ENCODE peak calls at places on chromosomes 11 and 22, in eight cellular contexts. One of them, this sample, is unnamed.

GRCh38 chr22:38272373-38273134 is at the start of gene TMEM184B:
- DNase-seq in CD4-positive, CD25-positive, alpha-beta regulatory T cell: peak; percentile 87
- DNase-seq in IMR-90: peak; percentile 58
- DNase-seq in A549: peak; percentile 55
- DNase-seq in ovary: peak; percentile 88
- DNase-seq in right lobe of liver: peak; percentile 86
- DNase-seq in vagina: no peak
- DNase-seq in GM23248: peak; percentile 89
- DNase-seq in this sample: peak; percentile 84

GRCh38 chr22:46974631-46975585 is 212.5 kb downstream of the TBC1D22A start:
- DNase-seq in IMR-90: no peak
- DNase-seq in vagina: no peak
- DNase-seq in A549: no peak
- DNase-seq in ovary: no peak
- DNase-seq in GM23248: no peak
- DNase-seq in right lobe of liver: no peak
- DNase-seq in CD4-positive, CD25-positive, alpha-beta regulatory T cell: no peak
- DNase-seq in this sample: no peak

GRCh38 chr22:21760640-21761039 is 25.0 kb upstream of the YPEL1 start:
- DNase-seq in ovary: no peak
- DNase-seq in IMR-90: peak; percentile 98
- DNase-seq in A549: no peak
- DNase-seq in GM23248: peak; percentile 46
- DNase-seq in right lobe of liver: no peak
- DNase-seq in CD4-positive, CD25-positive, alpha-beta regulatory T cell: no peak
- DNase-seq in vagina: no peak
- DNase-seq in this sample: no peak

GRCh38 chr11:27468643-27469332 is 3.8 kb downstream of the LGR4 start:
- DNase-seq in vagina: no peak
- DNase-seq in ovary: no peak
- DNase-seq in CD4-positive, CD25-positive, alpha-beta regulatory T cell: no peak
- DNase-seq in GM23248: peak; percentile 88
- DNase-seq in right lobe of liver: no peak
- DNase-seq in A549: peak; percentile 49
- DNase-seq in IMR-90: peak; percentile 29
- DNase-seq in this sample: no peak

GRCh38 chr22:19853879-19854777 is 546 bp downstream of the GNB1L start:
- DNase-seq in GM23248: peak; percentile 31
- DNase-seq in vagina: peak; percentile 90
- DNase-seq in CD4-positive, CD25-positive, alpha-beta regulatory T cell: peak; percentile 19
- DNase-seq in A549: no peak
- DNase-seq in IMR-90: no peak
- DNase-seq in right lobe of liver: peak; percentile 26
- DNase-seq in ovary: peak; percentile 44
- DNase-seq in this sample: peak; percentile 46

GRCh38 chr11:126790550-126790981 is 210.0 kb downstream of the KIRREL3 start:
- DNase-seq in CD4-positive, CD25-positive, alpha-beta regulatory T cell: no peak
- DNase-seq in right lobe of liver: no peak
- DNase-seq in IMR-90: peak; percentile 98
- DNase-seq in GM23248: peak; percentile 97
- DNase-seq in A549: peak; percentile 63
- DNase-seq in ovary: no peak
- DNase-seq in vagina: no peak
- DNase-seq in this sample: no peak

GRCh38 chr11:67245046-67245445 is 21.2 kb upstream of the GRK2 start:
- DNase-seq in ovary: no peak
- DNase-seq in GM23248: no peak
- DNase-seq in IMR-90: no peak
- DNase-seq in vagina: no peak
- DNase-seq in A549: no peak
- DNase-seq in CD4-positive, CD25-positive, alpha-beta regulatory T cell: no peak
- DNase-seq in right lobe of liver: no peak
- DNase-seq in this sample: no peak

GRCh38 chr22:46239261-46240048 is 10.6 kb downstream of the CDPF1 start:
- DNase-seq in right lobe of liver: no peak
- DNase-seq in CD4-positive, CD25-positive, alpha-beta regulatory T cell: no peak
- DNase-seq in IMR-90: no peak
- DNase-seq in ovary: no peak
- DNase-seq in A549: no peak
- DNase-seq in GM23248: no peak
- DNase-seq in vagina: no peak
- DNase-seq in this sample: no peak

GRCh38 chr11:2098691-2099522 is 40.3 kb downstream of the IGF2 start:
- DNase-seq in GM23248: no peak
- DNase-seq in vagina: no peak
- DNase-seq in CD4-positive, CD25-positive, alpha-beta regulatory T cell: no peak
- DNase-seq in right lobe of liver: peak; percentile 20
- DNase-seq in IMR-90: no peak
- DNase-seq in ovary: peak; percentile 51
- DNase-seq in A549: no peak
- DNase-seq in this sample: no peak

GRCh38 chr11:19967796-19968195 is 192.5 kb downstream of the DBX1 start:
- DNase-seq in ovary: no peak
- DNase-seq in GM23248: no peak
- DNase-seq in A549: no peak
- DNase-seq in right lobe of liver: no peak
- DNase-seq in vagina: no peak
- DNase-seq in IMR-90: no peak
- DNase-seq in CD4-positive, CD25-positive, alpha-beta regulatory T cell: no peak
- DNase-seq in this sample: no peak

GRCh38 chr11:117438371-117439000 is 110.8 kb downstream of the CEP164 start:
- DNase-seq in ovary: no peak
- DNase-seq in A549: no peak
- DNase-seq in right lobe of liver: no peak
- DNase-seq in CD4-positive, CD25-positive, alpha-beta regulatory T cell: no peak
- DNase-seq in GM23248: no peak
- DNase-seq in vagina: no peak
- DNase-seq in IMR-90: peak; percentile 26
- DNase-seq in this sample: no peak

GRCh38 chr22:35733036-35733435 is 15.4 kb downstream of the APOL5 start:
- DNase-seq in right lobe of liver: no peak
- DNase-seq in IMR-90: no peak
- DNase-seq in vagina: peak; percentile 60
- DNase-seq in ovary: peak; percentile 18
- DNase-seq in GM23248: no peak
- DNase-seq in A549: no peak
- DNase-seq in CD4-positive, CD25-positive, alpha-beta regulatory T cell: no peak
- DNase-seq in this sample: no peak

GRCh38 chr11:60970369-60970774 is 1.1 kb upstream of the CD6 start:
- DNase-seq in GM23248: peak; percentile 69
- DNase-seq in IMR-90: peak; percentile 29
- DNase-seq in right lobe of liver: peak; percentile 63
- DNase-seq in A549: peak; percentile 38
- DNase-seq in vagina: no peak
- DNase-seq in ovary: peak; percentile 73
- DNase-seq in CD4-positive, CD25-positive, alpha-beta regulatory T cell: peak; percentile 79
- DNase-seq in this sample: peak; percentile 69

GRCh38 chr11:110091995-110092576 is 1.1 kb upstream of the ZC3H12C start:
- DNase-seq in vagina: no peak
- DNase-seq in GM23248: peak; percentile 40
- DNase-seq in right lobe of liver: no peak
- DNase-seq in CD4-positive, CD25-positive, alpha-beta regulatory T cell: no peak
- DNase-seq in A549: no peak
- DNase-seq in IMR-90: no peak
- DNase-seq in ovary: no peak
- DNase-seq in this sample: no peak

GRCh38 chr11:43676933-43677332 is 3.6 kb upstream of the HSD17B12 start:
- DNase-seq in vagina: no peak
- DNase-seq in right lobe of liver: no peak
- DNase-seq in CD4-positive, CD25-positive, alpha-beta regulatory T cell: no peak
- DNase-seq in ovary: no peak
- DNase-seq in GM23248: no peak
- DNase-seq in IMR-90: no peak
- DNase-seq in A549: no peak
- DNase-seq in this sample: no peak

GRCh38 chr22:31378123-31378522 is 21.3 kb upstream of the DRG1 start:
- DNase-seq in right lobe of liver: no peak
- DNase-seq in ovary: no peak
- DNase-seq in IMR-90: peak; percentile 31
- DNase-seq in vagina: no peak
- DNase-seq in A549: no peak
- DNase-seq in CD4-positive, CD25-positive, alpha-beta regulatory T cell: no peak
- DNase-seq in GM23248: peak; percentile 6
- DNase-seq in this sample: peak; percentile 46

GRCh38 chr11:58927393-58928081 is 11.8 kb upstream of the GLYATL1 start:
- DNase-seq in CD4-positive, CD25-positive, alpha-beta regulatory T cell: peak; percentile 8
- DNase-seq in A549: no peak
- DNase-seq in GM23248: peak; percentile 19
- DNase-seq in ovary: no peak
- DNase-seq in IMR-90: peak; percentile 29
- DNase-seq in right lobe of liver: peak; percentile 76
- DNase-seq in vagina: no peak
- DNase-seq in this sample: peak; percentile 6

GRCh38 chr11:17600316-17601205 is 53.5 kb downstream of the OTOG start:
- DNase-seq in CD4-positive, CD25-positive, alpha-beta regulatory T cell: no peak
- DNase-seq in IMR-90: no peak
- DNase-seq in vagina: no peak
- DNase-seq in ovary: no peak
- DNase-seq in GM23248: no peak
- DNase-seq in A549: no peak
- DNase-seq in right lobe of liver: no peak
- DNase-seq in this sample: no peak

GRCh38 chr11:64868904-64869570 is 9.4 kb downstream of the EHD1 start:
- DNase-seq in CD4-positive, CD25-positive, alpha-beta regulatory T cell: no peak
- DNase-seq in ovary: peak; percentile 71
- DNase-seq in vagina: no peak
- DNase-seq in right lobe of liver: no peak
- DNase-seq in GM23248: peak; percentile 92
- DNase-seq in IMR-90: peak; percentile 94
- DNase-seq in A549: peak; percentile 60
- DNase-seq in this sample: no peak

GRCh38 chr11:45391168-45391850 is 105.2 kb upstream of the SYT13 start:
- DNase-seq in CD4-positive, CD25-positive, alpha-beta regulatory T cell: no peak
- DNase-seq in IMR-90: no peak
- DNase-seq in vagina: no peak
- DNase-seq in A549: no peak
- DNase-seq in ovary: no peak
- DNase-seq in GM23248: no peak
- DNase-seq in right lobe of liver: no peak
- DNase-seq in this sample: no peak

GRCh38 chr11:127804775-127805446 is 782.4 kb downstream of the ETS1 start:
- DNase-seq in CD4-positive, CD25-positive, alpha-beta regulatory T cell: no peak
- DNase-seq in GM23248: no peak
- DNase-seq in vagina: no peak
- DNase-seq in right lobe of liver: no peak
- DNase-seq in ovary: no peak
- DNase-seq in IMR-90: no peak
- DNase-seq in A549: no peak
- DNase-seq in this sample: no peak

GRCh38 chr11:38384568-38384967 is 1786.5 kb upstream of the RAG2 start:
- DNase-seq in right lobe of liver: no peak
- DNase-seq in A549: no peak
- DNase-seq in CD4-positive, CD25-positive, alpha-beta regulatory T cell: no peak
- DNase-seq in GM23248: no peak
- DNase-seq in ovary: no peak
- DNase-seq in vagina: no peak
- DNase-seq in IMR-90: no peak
- DNase-seq in this sample: no peak

GRCh38 chr22:42101186-42101585 is 10.6 kb upstream of the NDUFA6 start:
- DNase-seq in IMR-90: no peak
- DNase-seq in A549: no peak
- DNase-seq in CD4-positive, CD25-positive, alpha-beta regulatory T cell: no peak
- DNase-seq in vagina: no peak
- DNase-seq in GM23248: no peak
- DNase-seq in right lobe of liver: no peak
- DNase-seq in ovary: no peak
- DNase-seq in this sample: no peak
- H3K9me3 ChIP-seq in IMR-90: peaks cover 20% of the 10 kb centered on the region
- H3K9me3 ChIP-seq in A549: peaks cover 22% of the 10 kb centered on the region
- H3K9me3 ChIP-seq in CD4-positive, CD25-positive, alpha-beta regulatory T cell: peaks cover 31% of the 10 kb centered on the region
- H3K9me3 ChIP-seq in vagina: peaks cover 17% of the 10 kb centered on the region
- H3K9me3 ChIP-seq in GM23248: peaks cover 9% of the 10 kb centered on the region
- H3K9me3 ChIP-seq in right lobe of liver: peaks cover 4% of the 10 kb centered on the region
- H3K9me3 ChIP-seq in ovary: peaks cover 6% of the 10 kb centered on the region
- H3K9me3 ChIP-seq in this sample: peaks cover 78% of the 10 kb centered on the region

DNA sequence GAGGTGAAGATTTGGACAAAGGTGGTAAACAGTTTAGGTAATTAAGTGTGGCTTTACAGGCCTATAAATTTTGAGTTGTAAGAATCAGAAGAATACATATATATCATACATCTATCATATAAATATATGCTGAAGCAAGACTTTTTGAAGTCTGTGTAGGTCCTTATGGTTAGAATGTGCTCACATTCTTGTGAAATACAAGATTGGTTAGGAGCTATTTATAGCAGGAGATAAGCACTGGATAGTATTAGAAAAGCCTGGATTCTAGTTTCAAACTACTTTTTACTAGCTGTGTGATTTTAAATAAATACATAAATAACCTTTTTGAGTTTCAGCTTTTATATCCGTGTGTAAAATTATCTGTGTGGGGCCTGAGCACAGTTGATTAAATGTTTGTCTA is 42.3 kb downstream of the ANKRD42 start:
- DNase-seq in GM23248: no peak
- DNase-seq in A549: no peak
- DNase-seq in right lobe of liver: no peak
- DNase-seq in vagina: no peak
- DNase-seq in CD4-positive, CD25-positive, alpha-beta regulatory T cell: no peak
- DNase-seq in ovary: no peak
- DNase-seq in IMR-90: peak; percentile 53
- DNase-seq in this sample: no peak
- H3K27ac ChIP-seq in GM23248: no peak overlapping the region
- H3K27ac ChIP-seq in A549: no peak overlapping the region
- H3K27ac ChIP-seq in right lobe of liver: no peak overlapping the region
- H3K27ac ChIP-seq in vagina: no peak overlapping the region
- H3K27ac ChIP-seq in CD4-positive, CD25-positive, alpha-beta regulatory T cell: no peak overlapping the region
- H3K27ac ChIP-seq in ovary: no peak overlapping the region
- H3K27ac ChIP-seq in IMR-90: no peak overlapping the region
- H3K27ac ChIP-seq in this sample: no peak overlapping the region

GRCh38 chr11:3121416-3121815 is 43.7 kb downstream of the OSBPL5 start:
- DNase-seq in vagina: no peak
- DNase-seq in IMR-90: no peak
- DNase-seq in A549: no peak
- DNase-seq in ovary: peak; percentile 21
- DNase-seq in GM23248: no peak
- DNase-seq in CD4-positive, CD25-positive, alpha-beta regulatory T cell: no peak
- DNase-seq in right lobe of liver: peak; percentile 6
- DNase-seq in this sample: no peak
- H3K9me3 ChIP-seq in vagina: no peaks in the 10 kb centered on the region
- H3K9me3 ChIP-seq in IMR-90: no peaks in the 10 kb centered on the region
- H3K9me3 ChIP-seq in A549: no peaks in the 10 kb centered on the region
- H3K9me3 ChIP-seq in ovary: no peaks in the 10 kb centered on the region
- H3K9me3 ChIP-seq in GM23248: no peaks in the 10 kb centered on the region
- H3K9me3 ChIP-seq in CD4-positive, CD25-positive, alpha-beta regulatory T cell: no peaks in the 10 kb centered on the region
- H3K9me3 ChIP-seq in right lobe of liver: no peaks in the 10 kb centered on the region
- H3K9me3 ChIP-seq in this sample: no peaks in the 10 kb centered on the region

DNA sequence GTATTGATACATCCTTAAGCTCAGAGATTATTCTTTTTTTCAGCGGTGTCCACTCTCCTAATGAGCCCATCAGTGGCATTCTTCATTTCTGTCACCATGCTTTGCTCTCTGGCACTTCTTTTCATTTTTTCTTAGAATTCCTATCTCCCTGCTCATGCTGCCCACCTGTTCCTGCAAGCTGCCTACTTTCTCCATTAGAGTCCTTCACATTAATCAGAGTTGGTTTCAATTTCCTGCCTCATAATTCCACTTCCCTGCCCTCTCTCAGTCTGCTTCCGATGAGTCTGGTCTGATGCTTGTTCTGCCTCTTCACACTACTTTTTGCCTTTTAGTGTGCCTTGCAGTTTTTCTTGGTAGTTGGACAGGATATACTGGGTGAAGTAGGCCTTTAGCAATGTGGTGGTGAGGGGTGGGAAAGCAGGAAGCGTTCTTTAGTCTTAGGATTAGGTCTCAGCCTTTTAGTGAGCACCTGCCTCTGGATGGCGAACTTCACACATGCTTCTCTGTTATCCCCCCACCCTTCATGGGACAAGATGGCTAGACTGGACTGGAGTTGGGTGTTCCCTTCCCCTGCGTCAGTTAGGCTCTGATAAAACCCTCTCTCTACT is 53.6 kb downstream of the CECR2 start:
- DNase-seq in CD4-positive, CD25-positive, alpha-beta regulatory T cell: no peak
- DNase-seq in ovary: no peak
- DNase-seq in right lobe of liver: no peak
- DNase-seq in GM23248: no peak
- DNase-seq in A549: no peak
- DNase-seq in IMR-90: no peak
- DNase-seq in vagina: no peak
- DNase-seq in this sample: no peak
- H3K27ac ChIP-seq in CD4-positive, CD25-positive, alpha-beta regulatory T cell: no peak overlapping the region
- H3K27ac ChIP-seq in ovary: no peak overlapping the region
- H3K27ac ChIP-seq in right lobe of liver: no peak overlapping the region
- H3K27ac ChIP-seq in GM23248: no peak overlapping the region
- H3K27ac ChIP-seq in A549: no peak overlapping the region
- H3K27ac ChIP-seq in IMR-90: no peak overlapping the region
- H3K27ac ChIP-seq in vagina: no peak overlapping the region
- H3K27ac ChIP-seq in this sample: no peak overlapping the region

This sample was measured in heart right ventricle.